ENCODE peak calls at places on chromosomes 3 and 15, in nine cellular contexts. One of them, this sample, is unnamed.
A peak's percentile ranks its signal among the peaks of the same experiment; 100 is the strongest.

GRCh38 chr15:27448234-27448633 is 477.3 kb downstream of the GABRG3 start:
- DNase-seq in body of pancreas: no peak
- DNase-seq in stimulated activated CD4-positive, alpha-beta T cell treated with anti-CD3 and anti-CD28 coated beads, Interleukin-2, amount 100 ng/mL, for 48 hours: no peak
- DNase-seq in hepatic stellate cell: no peak
- DNase-seq in cerebellum: no peak
- DNase-seq in WERI-Rb-1: no peak
- DNase-seq in breast epithelium: no peak
- DNase-seq in WTC11: no peak
- DNase-seq in activated CD4-positive, alpha-beta T cell treated with anti-CD3 and anti-CD28 coated beads for 48 hours: no peak
- DNase-seq in this sample: no peak

GRCh38 chr3:42256135-42256819 is 9.7 kb downstream of the CCK start:
- DNase-seq in WERI-Rb-1: no peak
- DNase-seq in breast epithelium: no peak
- DNase-seq in cerebellum: no peak
- DNase-seq in WTC11: no peak
- DNase-seq in activated CD4-positive, alpha-beta T cell treated with anti-CD3 and anti-CD28 coated beads for 48 hours: no peak
- DNase-seq in body of pancreas: no peak
- DNase-seq in hepatic stellate cell: no peak
- DNase-seq in stimulated activated CD4-positive, alpha-beta T cell treated with anti-CD3 and anti-CD28 coated beads, Interleukin-2, amount 100 ng/mL, for 48 hours: no peak
- DNase-seq in this sample: no peak

GRCh38 chr3:99878005-99878404 is 60.3 kb downstream of the CMSS1 start:
- DNase-seq in body of pancreas: peak; percentile 27
- DNase-seq in WTC11: no peak
- DNase-seq in WERI-Rb-1: no peak
- DNase-seq in cerebellum: no peak
- DNase-seq in hepatic stellate cell: peak; percentile 45
- DNase-seq in breast epithelium: no peak
- DNase-seq in stimulated activated CD4-positive, alpha-beta T cell treated with anti-CD3 and anti-CD28 coated beads, Interleukin-2, amount 100 ng/mL, for 48 hours: no peak
- DNase-seq in activated CD4-positive, alpha-beta T cell treated with anti-CD3 and anti-CD28 coated beads for 48 hours: no peak
- DNase-seq in this sample: peak; percentile 40

GRCh38 chr3:173396191-173397041 is 1.1 kb upstream of the NLGN1 start:
- DNase-seq in breast epithelium: no peak
- DNase-seq in activated CD4-positive, alpha-beta T cell treated with anti-CD3 and anti-CD28 coated beads for 48 hours: no peak
- DNase-seq in body of pancreas: peak; percentile 6
- DNase-seq in hepatic stellate cell: peak; percentile 5
- DNase-seq in stimulated activated CD4-positive, alpha-beta T cell treated with anti-CD3 and anti-CD28 coated beads, Interleukin-2, amount 100 ng/mL, for 48 hours: no peak
- DNase-seq in cerebellum: peak; percentile 30
- DNase-seq in WTC11: peak; percentile 18
- DNase-seq in WERI-Rb-1: peak; percentile 25
- DNase-seq in this sample: no peak

GRCh38 chr3:107574650-107575049 is 51.9 kb downstream of the BBX start:
- DNase-seq in body of pancreas: peak; percentile 11
- DNase-seq in hepatic stellate cell: peak; percentile 22
- DNase-seq in WERI-Rb-1: no peak
- DNase-seq in cerebellum: peak; percentile 12
- DNase-seq in breast epithelium: no peak
- DNase-seq in WTC11: no peak
- DNase-seq in activated CD4-positive, alpha-beta T cell treated with anti-CD3 and anti-CD28 coated beads for 48 hours: no peak
- DNase-seq in stimulated activated CD4-positive, alpha-beta T cell treated with anti-CD3 and anti-CD28 coated beads, Interleukin-2, amount 100 ng/mL, for 48 hours: no peak
- DNase-seq in this sample: peak; percentile 48

GRCh38 chr3:45688194-45688881 is 858 bp upstream of the SACM1L start:
- DNase-seq in activated CD4-positive, alpha-beta T cell treated with anti-CD3 and anti-CD28 coated beads for 48 hours: peak; percentile 38
- DNase-seq in WERI-Rb-1: peak; percentile 70
- DNase-seq in WTC11: peak; percentile 57
- DNase-seq in cerebellum: peak; percentile 55
- DNase-seq in breast epithelium: no peak
- DNase-seq in stimulated activated CD4-positive, alpha-beta T cell treated with anti-CD3 and anti-CD28 coated beads, Interleukin-2, amount 100 ng/mL, for 48 hours: no peak
- DNase-seq in body of pancreas: no peak
- DNase-seq in hepatic stellate cell: no peak
- DNase-seq in this sample: peak; percentile 71

GRCh38 chr15:45338417-45338816 is 39.9 kb downstream of the GATM start:
- DNase-seq in breast epithelium: no peak
- DNase-seq in WTC11: no peak
- DNase-seq in activated CD4-positive, alpha-beta T cell treated with anti-CD3 and anti-CD28 coated beads for 48 hours: no peak
- DNase-seq in WERI-Rb-1: no peak
- DNase-seq in hepatic stellate cell: no peak
- DNase-seq in body of pancreas: no peak
- DNase-seq in stimulated activated CD4-positive, alpha-beta T cell treated with anti-CD3 and anti-CD28 coated beads, Interleukin-2, amount 100 ng/mL, for 48 hours: no peak
- DNase-seq in cerebellum: no peak
- DNase-seq in this sample: peak; percentile 11

GRCh38 chr3:112803472-112803871 is 43.2 kb downstream of the CD200R1L start:
- DNase-seq in stimulated activated CD4-positive, alpha-beta T cell treated with anti-CD3 and anti-CD28 coated beads, Interleukin-2, amount 100 ng/mL, for 48 hours: no peak
- DNase-seq in activated CD4-positive, alpha-beta T cell treated with anti-CD3 and anti-CD28 coated beads for 48 hours: no peak
- DNase-seq in cerebellum: no peak
- DNase-seq in hepatic stellate cell: no peak
- DNase-seq in WTC11: no peak
- DNase-seq in breast epithelium: no peak
- DNase-seq in WERI-Rb-1: no peak
- DNase-seq in body of pancreas: no peak
- DNase-seq in this sample: no peak

GRCh38 chr3:52847241-52847640 is 12.4 kb upstream of the MUSTN1 start:
- DNase-seq in body of pancreas: no peak
- DNase-seq in cerebellum: no peak
- DNase-seq in stimulated activated CD4-positive, alpha-beta T cell treated with anti-CD3 and anti-CD28 coated beads, Interleukin-2, amount 100 ng/mL, for 48 hours: no peak
- DNase-seq in hepatic stellate cell: no peak
- DNase-seq in activated CD4-positive, alpha-beta T cell treated with anti-CD3 and anti-CD28 coated beads for 48 hours: no peak
- DNase-seq in WERI-Rb-1: no peak
- DNase-seq in WTC11: no peak
- DNase-seq in breast epithelium: no peak
- DNase-seq in this sample: no peak

GRCh38 chr15:66598095-66598815 is 32.5 kb upstream of the LCTL start:
- DNase-seq in breast epithelium: no peak
- DNase-seq in hepatic stellate cell: no peak
- DNase-seq in WERI-Rb-1: no peak
- DNase-seq in activated CD4-positive, alpha-beta T cell treated with anti-CD3 and anti-CD28 coated beads for 48 hours: no peak
- DNase-seq in cerebellum: no peak
- DNase-seq in stimulated activated CD4-positive, alpha-beta T cell treated with anti-CD3 and anti-CD28 coated beads, Interleukin-2, amount 100 ng/mL, for 48 hours: no peak
- DNase-seq in WTC11: no peak
- DNase-seq in body of pancreas: no peak
- DNase-seq in this sample: no peak

GRCh38 chr3:144394052-144394451 is 422.4 kb downstream of the DIPK2A start:
- DNase-seq in activated CD4-positive, alpha-beta T cell treated with anti-CD3 and anti-CD28 coated beads for 48 hours: no peak
- DNase-seq in cerebellum: no peak
- DNase-seq in WERI-Rb-1: no peak
- DNase-seq in breast epithelium: no peak
- DNase-seq in stimulated activated CD4-positive, alpha-beta T cell treated with anti-CD3 and anti-CD28 coated beads, Interleukin-2, amount 100 ng/mL, for 48 hours: no peak
- DNase-seq in WTC11: no peak
- DNase-seq in body of pancreas: no peak
- DNase-seq in hepatic stellate cell: no peak
- DNase-seq in this sample: no peak

GRCh38 chr3:64650710-64651109 is 37.1 kb downstream of the ADAMTS9 start:
- DNase-seq in cerebellum: no peak
- DNase-seq in body of pancreas: no peak
- DNase-seq in breast epithelium: no peak
- DNase-seq in WTC11: no peak
- DNase-seq in hepatic stellate cell: peak; percentile 12
- DNase-seq in WERI-Rb-1: no peak
- DNase-seq in stimulated activated CD4-positive, alpha-beta T cell treated with anti-CD3 and anti-CD28 coated beads, Interleukin-2, amount 100 ng/mL, for 48 hours: no peak
- DNase-seq in activated CD4-positive, alpha-beta T cell treated with anti-CD3 and anti-CD28 coated beads for 48 hours: no peak
- DNase-seq in this sample: no peak

GRCh38 chr15:92810418-92811138 is 89.5 kb upstream of the CHD2 start:
- DNase-seq in WERI-Rb-1: peak; percentile 78
- DNase-seq in cerebellum: peak; percentile 82
- DNase-seq in WTC11: no peak
- DNase-seq in stimulated activated CD4-positive, alpha-beta T cell treated with anti-CD3 and anti-CD28 coated beads, Interleukin-2, amount 100 ng/mL, for 48 hours: no peak
- DNase-seq in body of pancreas: peak; percentile 91
- DNase-seq in hepatic stellate cell: peak; percentile 70
- DNase-seq in activated CD4-positive, alpha-beta T cell treated with anti-CD3 and anti-CD28 coated beads for 48 hours: peak; percentile 64
- DNase-seq in breast epithelium: no peak
- DNase-seq in this sample: peak; percentile 86

GRCh38 chr15:88661041-88661765 is 22.4 kb downstream of the ISG20 start:
- DNase-seq in breast epithelium: no peak
- DNase-seq in WERI-Rb-1: no peak
- DNase-seq in stimulated activated CD4-positive, alpha-beta T cell treated with anti-CD3 and anti-CD28 coated beads, Interleukin-2, amount 100 ng/mL, for 48 hours: no peak
- DNase-seq in WTC11: no peak
- DNase-seq in activated CD4-positive, alpha-beta T cell treated with anti-CD3 and anti-CD28 coated beads for 48 hours: no peak
- DNase-seq in hepatic stellate cell: no peak
- DNase-seq in cerebellum: no peak
- DNase-seq in body of pancreas: no peak
- DNase-seq in this sample: no peak

GRCh38 chr3:187263270-187263669 is 28.3 kb downstream of the MASP1 start:
- DNase-seq in stimulated activated CD4-positive, alpha-beta T cell treated with anti-CD3 and anti-CD28 coated beads, Interleukin-2, amount 100 ng/mL, for 48 hours: no peak
- DNase-seq in breast epithelium: no peak
- DNase-seq in cerebellum: no peak
- DNase-seq in WTC11: no peak
- DNase-seq in WERI-Rb-1: no peak
- DNase-seq in activated CD4-positive, alpha-beta T cell treated with anti-CD3 and anti-CD28 coated beads for 48 hours: no peak
- DNase-seq in hepatic stellate cell: no peak
- DNase-seq in body of pancreas: no peak
- DNase-seq in this sample: no peak

GRCh38 chr15:85646538-85647091 is 148.1 kb downstream of the KLHL25 start:
- DNase-seq in WTC11: no peak
- DNase-seq in cerebellum: no peak
- DNase-seq in hepatic stellate cell: no peak
- DNase-seq in body of pancreas: no peak
- DNase-seq in breast epithelium: no peak
- DNase-seq in stimulated activated CD4-positive, alpha-beta T cell treated with anti-CD3 and anti-CD28 coated beads, Interleukin-2, amount 100 ng/mL, for 48 hours: no peak
- DNase-seq in activated CD4-positive, alpha-beta T cell treated with anti-CD3 and anti-CD28 coated beads for 48 hours: peak; percentile 33
- DNase-seq in WERI-Rb-1: no peak
- DNase-seq in this sample: peak; percentile 18

GRCh38 chr15:64341961-64342360 is 14.0 kb downstream of the CSNK1G1 start:
- DNase-seq in body of pancreas: no peak
- DNase-seq in stimulated activated CD4-positive, alpha-beta T cell treated with anti-CD3 and anti-CD28 coated beads, Interleukin-2, amount 100 ng/mL, for 48 hours: no peak
- DNase-seq in hepatic stellate cell: no peak
- DNase-seq in WERI-Rb-1: no peak
- DNase-seq in activated CD4-positive, alpha-beta T cell treated with anti-CD3 and anti-CD28 coated beads for 48 hours: no peak
- DNase-seq in breast epithelium: no peak
- DNase-seq in WTC11: no peak
- DNase-seq in cerebellum: no peak
- DNase-seq in this sample: no peak

GRCh38 chr15:76929011-76929760 is 2.4 kb upstream of the RCN2 start:
- DNase-seq in stimulated activated CD4-positive, alpha-beta T cell treated with anti-CD3 and anti-CD28 coated beads, Interleukin-2, amount 100 ng/mL, for 48 hours: no peak
- DNase-seq in cerebellum: no peak
- DNase-seq in WERI-Rb-1: no peak
- DNase-seq in WTC11: no peak
- DNase-seq in body of pancreas: no peak
- DNase-seq in activated CD4-positive, alpha-beta T cell treated with anti-CD3 and anti-CD28 coated beads for 48 hours: no peak
- DNase-seq in hepatic stellate cell: no peak
- DNase-seq in breast epithelium: no peak
- DNase-seq in this sample: no peak

GRCh38 chr3:159982442-159982841 is 6.2 kb upstream of the IL12A start:
- DNase-seq in WERI-Rb-1: no peak
- DNase-seq in stimulated activated CD4-positive, alpha-beta T cell treated with anti-CD3 and anti-CD28 coated beads, Interleukin-2, amount 100 ng/mL, for 48 hours: no peak
- DNase-seq in body of pancreas: no peak
- DNase-seq in hepatic stellate cell: no peak
- DNase-seq in WTC11: no peak
- DNase-seq in breast epithelium: no peak
- DNase-seq in cerebellum: no peak
- DNase-seq in activated CD4-positive, alpha-beta T cell treated with anti-CD3 and anti-CD28 coated beads for 48 hours: no peak
- DNase-seq in this sample: no peak

GRCh38 chr3:13866406-13866965 is 13.4 kb downstream of the WNT7A start:
- DNase-seq in activated CD4-positive, alpha-beta T cell treated with anti-CD3 and anti-CD28 coated beads for 48 hours: peak; percentile 75
- DNase-seq in body of pancreas: no peak
- DNase-seq in WERI-Rb-1: no peak
- DNase-seq in breast epithelium: no peak
- DNase-seq in stimulated activated CD4-positive, alpha-beta T cell treated with anti-CD3 and anti-CD28 coated beads, Interleukin-2, amount 100 ng/mL, for 48 hours: peak; percentile 29
- DNase-seq in hepatic stellate cell: no peak
- DNase-seq in cerebellum: no peak
- DNase-seq in WTC11: no peak
- DNase-seq in this sample: peak; percentile 22

GRCh38 chr3:47024932-47025331 is 45.5 kb downstream of the NBEAL2 start:
- DNase-seq in stimulated activated CD4-positive, alpha-beta T cell treated with anti-CD3 and anti-CD28 coated beads, Interleukin-2, amount 100 ng/mL, for 48 hours: no peak
- DNase-seq in breast epithelium: no peak
- DNase-seq in cerebellum: no peak
- DNase-seq in WTC11: no peak
- DNase-seq in body of pancreas: no peak
- DNase-seq in hepatic stellate cell: no peak
- DNase-seq in WERI-Rb-1: no peak
- DNase-seq in activated CD4-positive, alpha-beta T cell treated with anti-CD3 and anti-CD28 coated beads for 48 hours: no peak
- DNase-seq in this sample: no peak

GRCh38 chr3:149038322-149038721 is 47.0 kb downstream of the GYG1 start:
- DNase-seq in cerebellum: no peak
- DNase-seq in hepatic stellate cell: no peak
- DNase-seq in activated CD4-positive, alpha-beta T cell treated with anti-CD3 and anti-CD28 coated beads for 48 hours: no peak
- DNase-seq in WERI-Rb-1: peak; percentile 10
- DNase-seq in stimulated activated CD4-positive, alpha-beta T cell treated with anti-CD3 and anti-CD28 coated beads, Interleukin-2, amount 100 ng/mL, for 48 hours: no peak
- DNase-seq in breast epithelium: no peak
- DNase-seq in body of pancreas: no peak
- DNase-seq in WTC11: no peak
- DNase-seq in this sample: no peak

GRCh38 chr15:25731411-25731810 is 131.7 kb downstream of the ATP10A start:
- DNase-seq in body of pancreas: no peak
- DNase-seq in activated CD4-positive, alpha-beta T cell treated with anti-CD3 and anti-CD28 coated beads for 48 hours: no peak
- DNase-seq in WTC11: no peak
- DNase-seq in stimulated activated CD4-positive, alpha-beta T cell treated with anti-CD3 and anti-CD28 coated beads, Interleukin-2, amount 100 ng/mL, for 48 hours: no peak
- DNase-seq in breast epithelium: no peak
- DNase-seq in cerebellum: no peak
- DNase-seq in hepatic stellate cell: no peak
- DNase-seq in WERI-Rb-1: no peak
- DNase-seq in this sample: no peak

GRCh38 chr15:98888839-98889479 is 118.6 kb downstream of the PGPEP1L start:
- DNase-seq in WERI-Rb-1: no peak
- DNase-seq in breast epithelium: no peak
- DNase-seq in hepatic stellate cell: peak; percentile 41
- DNase-seq in activated CD4-positive, alpha-beta T cell treated with anti-CD3 and anti-CD28 coated beads for 48 hours: no peak
- DNase-seq in WTC11: no peak
- DNase-seq in body of pancreas: no peak
- DNase-seq in stimulated activated CD4-positive, alpha-beta T cell treated with anti-CD3 and anti-CD28 coated beads, Interleukin-2, amount 100 ng/mL, for 48 hours: no peak
- DNase-seq in cerebellum: no peak
- DNase-seq in this sample: no peak

GRCh38 chr15:101542306-101543025 is 53.0 kb upstream of the PCSK6 start:
- DNase-seq in stimulated activated CD4-positive, alpha-beta T cell treated with anti-CD3 and anti-CD28 coated beads, Interleukin-2, amount 100 ng/mL, for 48 hours: no peak
- DNase-seq in body of pancreas: peak; percentile 10
- DNase-seq in hepatic stellate cell: no peak
- DNase-seq in WERI-Rb-1: peak; percentile 42
- DNase-seq in activated CD4-positive, alpha-beta T cell treated with anti-CD3 and anti-CD28 coated beads for 48 hours: no peak
- DNase-seq in cerebellum: no peak
- DNase-seq in WTC11: no peak
- DNase-seq in breast epithelium: no peak
- DNase-seq in this sample: no peak

GRCh38 chr3:167559922-167560321 is 86.1 kb upstream of the SERPINI2 start:
- DNase-seq in cerebellum: no peak
- DNase-seq in WTC11: no peak
- DNase-seq in hepatic stellate cell: no peak
- DNase-seq in stimulated activated CD4-positive, alpha-beta T cell treated with anti-CD3 and anti-CD28 coated beads, Interleukin-2, amount 100 ng/mL, for 48 hours: no peak
- DNase-seq in WERI-Rb-1: no peak
- DNase-seq in activated CD4-positive, alpha-beta T cell treated with anti-CD3 and anti-CD28 coated beads for 48 hours: no peak
- DNase-seq in breast epithelium: no peak
- DNase-seq in body of pancreas: peak; percentile 4
- DNase-seq in this sample: no peak

GRCh38 chr15:77437264-77437663 is 16.6 kb downstream of the HMG20A start:
- DNase-seq in activated CD4-positive, alpha-beta T cell treated with anti-CD3 and anti-CD28 coated beads for 48 hours: no peak
- DNase-seq in body of pancreas: no peak
- DNase-seq in WTC11: no peak
- DNase-seq in stimulated activated CD4-positive, alpha-beta T cell treated with anti-CD3 and anti-CD28 coated beads, Interleukin-2, amount 100 ng/mL, for 48 hours: no peak
- DNase-seq in cerebellum: no peak
- DNase-seq in hepatic stellate cell: no peak
- DNase-seq in WERI-Rb-1: no peak
- DNase-seq in breast epithelium: no peak
- DNase-seq in this sample: no peak

GRCh38 chr3:10417849-10418248 is 87.5 kb downstream of the ATP2B2 start:
- DNase-seq in WERI-Rb-1: peak; percentile 40
- DNase-seq in stimulated activated CD4-positive, alpha-beta T cell treated with anti-CD3 and anti-CD28 coated beads, Interleukin-2, amount 100 ng/mL, for 48 hours: no peak
- DNase-seq in cerebellum: no peak
- DNase-seq in hepatic stellate cell: peak; percentile 42
- DNase-seq in breast epithelium: no peak
- DNase-seq in activated CD4-positive, alpha-beta T cell treated with anti-CD3 and anti-CD28 coated beads for 48 hours: no peak
- DNase-seq in body of pancreas: no peak
- DNase-seq in WTC11: no peak
- DNase-seq in this sample: peak; percentile 40

GRCh38 chr15:66078929-66079275 is 174.6 kb downstream of the MEGF11 start:
- DNase-seq in breast epithelium: no peak
- DNase-seq in body of pancreas: no peak
- DNase-seq in activated CD4-positive, alpha-beta T cell treated with anti-CD3 and anti-CD28 coated beads for 48 hours: no peak
- DNase-seq in hepatic stellate cell: no peak
- DNase-seq in cerebellum: no peak
- DNase-seq in WTC11: no peak
- DNase-seq in stimulated activated CD4-positive, alpha-beta T cell treated with anti-CD3 and anti-CD28 coated beads, Interleukin-2, amount 100 ng/mL, for 48 hours: no peak
- DNase-seq in WERI-Rb-1: no peak
- DNase-seq in this sample: no peak